ENCODE peak calls at places on chromosome 3, in five cellular contexts. Q is A549, P is IMR-90, D is K562, T is SK-N-SH. I is an unnamed sample.

GRCh38 chr3:140341817-140342403 is 336.0 kb upstream of the TRIM42 start:
- DNase-seq in Q (no peak), P (no peak), D (no peak), T (no peak), I (no peak)

GRCh38 chr3:159732172-159733111 is 256.2 kb upstream of the IL12A start:
- DNase-seq in Q (peak), P (peak), D (no peak), T (no peak), I (no peak)

GRCh38 chr3:192079098-192079497 is 618.1 kb downstream of the PYDC2 start:
- DNase-seq in Q (no peak), P (no peak), D (no peak), T (no peak), I (no peak)

GRCh38 chr3:155079795-155080546 is at the start of gene MME:
- DNase-seq in Q (no peak), P (peak), D (peak), T (peak), I (no peak)

GRCh38 chr3:179615458-179616173 is 11.0 kb downstream of the NDUFB5 start:
- DNase-seq in Q (no peak), P (peak), D (peak), T (no peak), I (no peak)

GRCh38 chr3:172201136-172201989 is 162.0 kb downstream of the FNDC3B start:
- DNase-seq in Q (peak), P (peak), D (peak), T (peak), I (no peak)

GRCh38 chr3:16182183-16182582 is 7.7 kb downstream of the GALNT15 start:
- DNase-seq in Q (no peak), P (peak), D (no peak), T (no peak), I (no peak)

GRCh38 chr3:71724584-71725278 is 471 bp downstream of the EIF4E3 start:
- DNase-seq in Q (peak), P (no peak), D (no peak), T (peak), I (no peak)

GRCh38 chr3:106963446-106963845 is 413.8 kb upstream of the CCDC54 start:
- DNase-seq in Q (no peak), P (peak), D (no peak), T (no peak), I (no peak)

GRCh38 chr3:179964867-179965266 is 71.9 kb downstream of the PEX5L start:
- DNase-seq in Q (no peak), P (no peak), D (no peak), T (no peak), I (no peak)

GRCh38 chr3:44584646-44585501 is at the start of gene ZNF660:
- DNase-seq in Q (no peak), P (peak), D (peak), T (peak), I (no peak)

GRCh38 chr3:77466562-77466961 is 426.7 kb downstream of the ROBO2 start:
- DNase-seq in Q (no peak), P (no peak), D (no peak), T (no peak), I (no peak)

GRCh38 chr3:115513411-115513800 is 109.9 kb upstream of the GAP43 start:
- DNase-seq in Q (no peak), P (no peak), D (no peak), T (no peak), I (no peak)

GRCh38 chr3:170233532-170233931 is 11.3 kb downstream of the PRKCI start:
- DNase-seq in Q (peak), P (peak), D (no peak), T (no peak), I (no peak)

GRCh38 chr3:133138017-133138416 is 99.8 kb downstream of the TMEM108 start:
- DNase-seq in Q (no peak), P (no peak), D (no peak), T (no peak), I (peak)

DNA sequence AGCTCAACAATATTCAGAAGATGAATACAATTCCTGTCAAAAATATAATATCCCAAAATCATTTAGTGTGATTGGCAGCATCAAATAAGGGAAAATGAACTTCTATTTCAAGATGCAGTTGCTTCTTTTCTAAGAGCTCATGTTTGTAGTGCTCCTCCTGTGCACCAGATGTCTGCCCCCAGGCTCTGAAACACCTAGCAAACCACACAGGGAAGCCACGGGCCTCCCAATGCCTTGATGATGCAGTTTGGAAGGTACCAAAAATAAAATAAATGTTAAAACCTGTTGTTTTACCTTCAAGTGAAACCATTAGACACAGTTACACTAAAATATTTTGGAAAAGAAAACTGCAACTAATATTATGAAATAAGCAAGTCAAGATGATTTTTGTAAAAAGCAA is 22.2 kb downstream of the CFAP20DC start:
- DNase-seq in Q (no peak), P (no peak), D (no peak), T (peak), I (no peak)
- TF ChIP-seq RCOR1 in Q (no peak), P (no peak), D (no peak), T (no peak), I (no peak)

GRCh38 chr3:118628704-118629341 is 405.8 kb downstream of the IGSF11 start:
- DNase-seq in Q (peak), P (peak), D (peak), T (peak), I (peak)
- TF ChIP-seq RCOR1 in Q (no peak), P (no peak), D (no peak), T (no peak), I (no peak)

GRCh38 chr3:7207092-7207491 is 346.2 kb downstream of the GRM7 start:
- DNase-seq in Q (no peak), P (no peak), D (no peak), T (no peak), I (no peak)

GRCh38 chr3:7204848-7205156 is 343.9 kb downstream of the GRM7 start:
- DNase-seq in Q (no peak), P (no peak), D (no peak), T (no peak), I (peak)

GRCh38 chr3:7207928-7208327 is 347.0 kb downstream of the GRM7 start:
- DNase-seq in Q (no peak), P (no peak), D (no peak), T (no peak), I (no peak)

GRCh38 chr3:7203969-7204847 is 343.3 kb downstream of the GRM7 start:
- DNase-seq in Q (no peak), P (no peak), D (no peak), T (no peak), I (no peak)

DNA sequence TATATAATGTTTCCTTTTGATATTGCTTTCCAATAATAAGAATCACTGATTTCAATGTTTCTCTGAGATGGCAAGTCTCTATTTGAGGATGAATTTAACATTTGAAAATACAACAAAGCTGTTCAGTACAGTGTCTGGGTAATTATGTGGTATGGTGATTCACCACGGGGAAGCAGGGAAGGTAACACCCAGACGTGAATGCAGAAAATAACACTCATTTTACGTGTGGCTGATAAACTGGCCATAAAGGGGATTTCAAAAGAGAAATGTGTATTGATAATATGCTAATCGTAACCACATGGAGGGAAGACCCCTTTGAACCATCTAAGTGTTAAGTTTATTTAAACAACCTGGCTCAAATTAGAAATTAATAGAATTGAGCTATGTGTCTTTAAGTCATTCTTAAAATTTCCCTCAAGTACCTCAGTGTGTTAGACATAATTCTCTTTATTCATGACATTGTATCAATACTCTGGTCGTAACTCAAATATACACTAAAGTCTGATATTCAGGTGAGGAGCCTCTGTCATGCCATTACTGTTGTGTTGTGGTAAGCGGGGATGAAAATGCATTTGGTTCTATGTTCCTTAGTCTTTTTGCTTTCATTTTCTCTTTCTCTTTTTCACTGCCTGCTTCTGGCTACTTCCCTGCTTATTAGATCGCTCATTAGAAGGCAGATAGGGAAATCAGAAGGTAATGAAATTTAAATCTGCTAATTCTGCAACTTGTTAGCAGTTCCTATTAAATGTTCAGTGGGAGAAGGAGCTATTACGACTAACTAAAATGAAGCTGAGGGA is 344.8 kb downstream of the GRM7 start:
- DNase-seq in Q (no peak), P (no peak), D (no peak), T (no peak), I (peak)
- TF ChIP-seq RCOR1 in Q (no peak), P (no peak), D (no peak), T (no peak), I (no peak)

DNA sequence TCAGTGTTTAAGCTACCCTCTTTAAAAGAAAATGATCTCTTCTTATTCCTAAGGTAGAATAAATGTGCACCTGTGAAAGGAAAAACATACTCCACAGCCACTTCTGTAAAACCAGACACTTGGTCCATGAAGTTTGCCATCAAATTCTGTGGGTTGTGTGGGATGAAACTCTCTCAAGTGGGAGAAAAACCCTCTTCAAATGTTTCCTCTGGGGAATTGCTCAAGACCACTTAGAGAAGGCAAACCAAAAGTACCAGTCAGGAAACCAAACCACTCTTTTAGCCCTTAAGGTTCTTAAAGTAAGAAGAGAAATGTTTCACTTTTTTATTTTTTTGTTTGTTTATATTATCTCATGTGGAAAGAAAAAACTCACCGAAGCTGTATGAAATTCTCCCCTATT is 1.2 kb downstream of the COL8A1 start:
- DNase-seq in Q (no peak), P (peak), D (no peak), T (no peak), I (no peak)
- TF ChIP-seq RCOR1 in Q (no peak), P (no peak), D (no peak), T (no peak), I (no peak)

GRCh38 chr3:64684715-64685261 is 3.0 kb downstream of the ADAMTS9 start:
- DNase-seq in Q (no peak), P (peak), D (no peak), T (peak), I (no peak)

GRCh38 chr3:64687381-64687780 is 419 bp downstream of the ADAMTS9 start:
- DNase-seq in Q (no peak), P (no peak), D (no peak), T (peak), I (no peak)

GRCh38 chr3:64686446-64686908 is 1.3 kb downstream of the ADAMTS9 start:
- DNase-seq in Q (peak), P (peak), D (no peak), T (peak), I (no peak)

GRCh38 chr3:64685331-64685799 is 2.4 kb downstream of the ADAMTS9 start:
- DNase-seq in Q (no peak), P (peak), D (no peak), T (peak), I (no peak)

GRCh38 chr3:64685800-64686445 is 1.9 kb downstream of the ADAMTS9 start:
- DNase-seq in Q (peak), P (peak), D (peak), T (peak), I (no peak)
- TF ChIP-seq RCOR1 in Q (no peak), P (no peak), D (no peak), T (peak), I (no peak)

DNA sequence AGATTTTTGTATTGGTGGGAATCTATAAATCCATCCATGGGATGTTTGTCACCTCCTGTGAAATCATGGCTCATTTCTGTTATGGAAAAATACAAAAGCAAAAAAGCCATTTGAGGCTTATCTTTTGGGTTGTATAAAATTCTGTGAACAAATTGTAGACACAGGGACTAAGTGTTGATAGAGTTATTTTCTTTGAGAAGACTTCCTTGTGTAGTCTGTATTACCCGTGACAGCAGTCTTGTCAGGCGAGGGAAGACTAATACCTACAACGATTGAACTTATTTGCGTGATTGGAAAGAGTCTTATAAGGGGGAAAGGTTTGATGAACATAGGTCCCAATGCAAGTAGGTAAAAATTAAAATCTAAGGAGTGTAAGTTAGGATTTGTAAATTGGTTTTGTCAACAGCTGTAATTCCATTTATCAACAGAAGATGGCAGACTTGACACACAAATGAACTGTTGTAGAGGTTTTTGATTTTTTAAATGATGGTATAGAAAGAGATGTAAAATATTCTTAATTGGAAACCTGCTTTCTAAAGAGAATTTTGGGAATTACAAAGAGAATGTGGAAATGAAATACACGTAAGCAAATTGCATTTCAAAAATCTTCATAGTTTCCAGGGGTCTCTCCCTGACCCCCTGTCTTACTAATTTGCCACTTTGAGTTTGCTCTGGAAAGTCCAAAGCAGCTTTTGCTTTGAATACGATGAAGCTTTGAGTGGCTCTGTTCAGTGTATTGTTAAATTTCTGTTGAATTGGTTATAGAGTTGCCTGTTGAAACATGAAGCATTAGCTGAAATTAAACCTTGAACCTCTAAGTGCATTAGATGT is 33.2 kb downstream of the SLC25A26 start:
- DNase-seq in Q (peak), P (peak), D (peak), T (no peak), I (no peak)
- TF ChIP-seq RCOR1 in Q (no peak), P (no peak), D (no peak), T (no peak), I (no peak)

DNA sequence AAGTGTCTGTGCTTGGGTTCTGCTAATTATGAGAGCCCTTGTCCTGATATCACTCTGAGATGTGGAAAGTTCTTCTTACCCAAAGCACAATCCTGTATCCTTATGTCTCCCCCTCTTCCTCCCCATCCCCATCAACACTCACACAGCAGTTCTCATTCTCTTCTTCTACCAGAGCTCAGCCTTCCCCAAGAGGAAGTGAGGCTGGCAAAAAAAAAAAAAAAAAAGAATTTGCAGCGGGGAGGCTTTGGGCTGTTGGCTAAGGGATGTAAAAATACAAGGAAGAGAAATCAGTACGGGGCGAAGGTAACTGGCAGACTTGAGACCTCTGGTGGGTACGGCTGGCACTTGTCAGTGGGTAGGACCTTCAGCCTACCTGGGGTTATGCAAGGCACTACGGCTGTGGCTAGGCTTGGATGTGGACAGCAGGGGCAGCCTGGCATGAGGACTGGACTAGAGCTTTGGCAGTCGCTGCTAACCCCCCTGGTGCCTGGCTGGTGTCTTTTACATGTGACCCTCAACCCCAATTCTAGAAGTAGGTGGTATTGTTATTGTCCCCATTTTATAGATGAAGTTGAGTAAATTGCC is 5.4 kb downstream of the VIPR1 start:
- DNase-seq in Q (no peak), P (no peak), D (no peak), T (no peak), I (no peak)
- TF ChIP-seq RCOR1 in Q (no peak), P (no peak), D (no peak), T (no peak), I (no peak)

DNA sequence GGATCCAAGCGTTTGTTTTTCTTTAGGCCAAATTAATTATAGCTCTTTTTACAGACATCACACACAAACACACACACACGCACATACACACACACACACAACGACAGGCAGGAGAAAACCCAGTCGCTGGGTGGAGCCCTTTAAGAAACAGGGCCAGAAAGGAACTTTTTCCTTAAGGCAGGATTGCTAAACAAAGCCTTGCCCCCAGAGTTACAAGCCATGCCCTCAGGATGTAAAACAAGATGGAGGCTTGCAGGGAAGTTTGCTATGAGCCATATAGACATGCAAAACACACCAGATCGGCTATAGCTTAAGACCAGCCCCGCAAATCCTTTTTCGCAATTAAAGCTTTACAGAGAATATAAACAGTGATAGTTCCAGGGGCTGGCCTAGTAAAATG is 16.3 kb upstream of the IQCF2 start:
- DNase-seq in Q (no peak), P (no peak), D (no peak), T (no peak), I (no peak)
- TF ChIP-seq RCOR1 in Q (no peak), P (no peak), D (no peak), T (no peak), I (no peak)

I was measured in GM12878.